ENCODE peak calls at places on chromosomes 16 and 17, in six cellular contexts. One of them, this sample, is unnamed.

GRCh38 chr16:962366-962765 is 8.4 kb downstream of the LMF1 start:
- DNase-seq in activated CD4-positive, alpha-beta T cell treated with anti-CD3 and anti-CD28 coated beads, Interleukin-2, amount 50 U/mL, for 48 hours: no peak
- DNase-seq in activated T-helper 1 cell treated with Interleukin-2 at 50 U/mL for 16 hours: no peak
- DNase-seq in left cardiac atrium: no peak
- DNase-seq in uterus: no peak
- DNase-seq in stimulated activated CD8-positive, alpha-beta memory T cell treated with anti-CD3 and anti-CD28 coated beads, Interleukin-4, amount 100 ng/mL, for 1 hour: no peak
- DNase-seq in this sample: no peak

GRCh38 chr16:11848842-11849241 is 2.5 kb downstream of the RSL1D1 start:
- DNase-seq in activated CD4-positive, alpha-beta T cell treated with anti-CD3 and anti-CD28 coated beads, Interleukin-2, amount 50 U/mL, for 48 hours: no peak
- DNase-seq in activated T-helper 1 cell treated with Interleukin-2 at 50 U/mL for 16 hours: no peak
- DNase-seq in left cardiac atrium: no peak
- DNase-seq in uterus: no peak
- DNase-seq in stimulated activated CD8-positive, alpha-beta memory T cell treated with anti-CD3 and anti-CD28 coated beads, Interleukin-4, amount 100 ng/mL, for 1 hour: no peak
- DNase-seq in this sample: no peak

GRCh38 chr16:4611337-4612023 is 3.2 kb downstream of the UBALD1 start:
- DNase-seq in activated CD4-positive, alpha-beta T cell treated with anti-CD3 and anti-CD28 coated beads, Interleukin-2, amount 50 U/mL, for 48 hours: no peak
- DNase-seq in activated T-helper 1 cell treated with Interleukin-2 at 50 U/mL for 16 hours: no peak
- DNase-seq in left cardiac atrium: no peak
- DNase-seq in uterus: no peak
- DNase-seq in stimulated activated CD8-positive, alpha-beta memory T cell treated with anti-CD3 and anti-CD28 coated beads, Interleukin-4, amount 100 ng/mL, for 1 hour: no peak
- DNase-seq in this sample: no peak

GRCh38 chr16:52713740-52714139 is 166.8 kb upstream of the TOX3 start:
- DNase-seq in activated CD4-positive, alpha-beta T cell treated with anti-CD3 and anti-CD28 coated beads, Interleukin-2, amount 50 U/mL, for 48 hours: no peak
- DNase-seq in activated T-helper 1 cell treated with Interleukin-2 at 50 U/mL for 16 hours: no peak
- DNase-seq in left cardiac atrium: no peak
- DNase-seq in uterus: no peak
- DNase-seq in stimulated activated CD8-positive, alpha-beta memory T cell treated with anti-CD3 and anti-CD28 coated beads, Interleukin-4, amount 100 ng/mL, for 1 hour: no peak
- DNase-seq in this sample: no peak

GRCh38 chr16:23155445-23156049 is 6.3 kb upstream of the USP31 start:
- DNase-seq in activated CD4-positive, alpha-beta T cell treated with anti-CD3 and anti-CD28 coated beads, Interleukin-2, amount 50 U/mL, for 48 hours: no peak
- DNase-seq in activated T-helper 1 cell treated with Interleukin-2 at 50 U/mL for 16 hours: no peak
- DNase-seq in left cardiac atrium: no peak
- DNase-seq in uterus: no peak
- DNase-seq in stimulated activated CD8-positive, alpha-beta memory T cell treated with anti-CD3 and anti-CD28 coated beads, Interleukin-4, amount 100 ng/mL, for 1 hour: no peak
- DNase-seq in this sample: no peak

GRCh38 chr17:2655526-2655925 is 56.0 kb downstream of the CLUH start:
- DNase-seq in activated CD4-positive, alpha-beta T cell treated with anti-CD3 and anti-CD28 coated beads, Interleukin-2, amount 50 U/mL, for 48 hours: no peak
- DNase-seq in activated T-helper 1 cell treated with Interleukin-2 at 50 U/mL for 16 hours: no peak
- DNase-seq in left cardiac atrium: no peak
- DNase-seq in uterus: no peak
- DNase-seq in stimulated activated CD8-positive, alpha-beta memory T cell treated with anti-CD3 and anti-CD28 coated beads, Interleukin-4, amount 100 ng/mL, for 1 hour: no peak
- DNase-seq in this sample: no peak

GRCh38 chr17:76497699-76497978 is 3.6 kb downstream of the RHBDF2 start:
- DNase-seq in activated CD4-positive, alpha-beta T cell treated with anti-CD3 and anti-CD28 coated beads, Interleukin-2, amount 50 U/mL, for 48 hours: no peak
- DNase-seq in activated T-helper 1 cell treated with Interleukin-2 at 50 U/mL for 16 hours: no peak
- DNase-seq in left cardiac atrium: no peak
- DNase-seq in uterus: no peak
- DNase-seq in stimulated activated CD8-positive, alpha-beta memory T cell treated with anti-CD3 and anti-CD28 coated beads, Interleukin-4, amount 100 ng/mL, for 1 hour: no peak
- DNase-seq in this sample: no peak

GRCh38 chr16:29898786-29899515 is 399 bp downstream of the SEZ6L2 start:
- DNase-seq in activated CD4-positive, alpha-beta T cell treated with anti-CD3 and anti-CD28 coated beads, Interleukin-2, amount 50 U/mL, for 48 hours: no peak
- DNase-seq in activated T-helper 1 cell treated with Interleukin-2 at 50 U/mL for 16 hours: no peak
- DNase-seq in left cardiac atrium: no peak
- DNase-seq in uterus: no peak
- DNase-seq in stimulated activated CD8-positive, alpha-beta memory T cell treated with anti-CD3 and anti-CD28 coated beads, Interleukin-4, amount 100 ng/mL, for 1 hour: no peak
- DNase-seq in this sample: no peak

GRCh38 chr17:45139533-45139920 is 4.0 kb downstream of the ACBD4 start:
- DNase-seq in activated CD4-positive, alpha-beta T cell treated with anti-CD3 and anti-CD28 coated beads, Interleukin-2, amount 50 U/mL, for 48 hours: no peak
- DNase-seq in activated T-helper 1 cell treated with Interleukin-2 at 50 U/mL for 16 hours: no peak
- DNase-seq in left cardiac atrium: no peak
- DNase-seq in uterus: no peak
- DNase-seq in stimulated activated CD8-positive, alpha-beta memory T cell treated with anti-CD3 and anti-CD28 coated beads, Interleukin-4, amount 100 ng/mL, for 1 hour: no peak
- DNase-seq in this sample: no peak

This sample was measured in T follicular helper cell.